ENCODE peak calls at places on chromosomes 16 and 17, in seven cellular contexts. One of them, this sample, is unnamed.

GRCh38 chr16:85607331-85607765 is 5.8 kb upstream of the GSE1 start:
- DNase-seq in hepatocyte: no peak
- DNase-seq in PC-3: no peak
- DNase-seq in neural progenitor cell: peak
- DNase-seq in OCI-LY7: peak
- DNase-seq in MM.1S: no peak
- DNase-seq in GM23338: peak
- DNase-seq in this sample: no peak

GRCh38 chr17:4142107-4142900 is 526 bp downstream of the ZZEF1 start:
- DNase-seq in hepatocyte: peak
- DNase-seq in PC-3: no peak
- DNase-seq in neural progenitor cell: peak
- DNase-seq in OCI-LY7: peak
- DNase-seq in MM.1S: peak
- DNase-seq in GM23338: peak
- DNase-seq in this sample: peak

GRCh38 chr16:81657731-81658130 is 121.4 kb upstream of the PLCG2 start:
- DNase-seq in hepatocyte: no peak
- DNase-seq in PC-3: no peak
- DNase-seq in neural progenitor cell: no peak
- DNase-seq in OCI-LY7: no peak
- DNase-seq in MM.1S: no peak
- DNase-seq in GM23338: no peak
- DNase-seq in this sample: no peak

GRCh38 chr17:31467502-31468256 is 76.2 kb downstream of the RAB11FIP4 start:
- DNase-seq in hepatocyte: peak
- DNase-seq in PC-3: no peak
- DNase-seq in neural progenitor cell: peak
- DNase-seq in OCI-LY7: no peak
- DNase-seq in MM.1S: no peak
- DNase-seq in GM23338: peak
- DNase-seq in this sample: no peak

GRCh38 chr16:8187782-8188372 is 402.4 kb downstream of the TMEM114 start:
- DNase-seq in hepatocyte: no peak
- DNase-seq in PC-3: no peak
- DNase-seq in neural progenitor cell: no peak
- DNase-seq in OCI-LY7: no peak
- DNase-seq in MM.1S: no peak
- DNase-seq in GM23338: no peak
- DNase-seq in this sample: no peak

GRCh38 chr17:7083592-7083991 is 3.5 kb upstream of the CLEC10A start:
- DNase-seq in hepatocyte: no peak
- DNase-seq in PC-3: peak
- DNase-seq in neural progenitor cell: no peak
- DNase-seq in OCI-LY7: no peak
- DNase-seq in MM.1S: no peak
- DNase-seq in GM23338: no peak
- DNase-seq in this sample: peak

GRCh38 chr16:73092236-73092781 is 44.4 kb upstream of the ZFHX3 start:
- DNase-seq in hepatocyte: no peak
- DNase-seq in PC-3: no peak
- DNase-seq in neural progenitor cell: no peak
- DNase-seq in OCI-LY7: no peak
- DNase-seq in MM.1S: no peak
- DNase-seq in GM23338: no peak
- DNase-seq in this sample: no peak

GRCh38 chr17:9644910-9645751 is at the start of gene USP43:
- DNase-seq in hepatocyte: peak
- DNase-seq in PC-3: peak
- DNase-seq in neural progenitor cell: peak
- DNase-seq in OCI-LY7: peak
- DNase-seq in MM.1S: no peak
- DNase-seq in GM23338: peak
- DNase-seq in this sample: peak

GRCh38 chr16:61936522-61936921 is 99.7 kb downstream of the CDH8 start:
- DNase-seq in hepatocyte: no peak
- DNase-seq in PC-3: peak
- DNase-seq in neural progenitor cell: peak
- DNase-seq in OCI-LY7: no peak
- DNase-seq in MM.1S: no peak
- DNase-seq in GM23338: peak
- DNase-seq in this sample: no peak

GRCh38 chr17:67532326-67532871 is 155.3 kb downstream of the PITPNC1 start:
- DNase-seq in hepatocyte: no peak
- DNase-seq in PC-3: no peak
- DNase-seq in neural progenitor cell: no peak
- DNase-seq in OCI-LY7: no peak
- DNase-seq in MM.1S: no peak
- DNase-seq in GM23338: no peak
- DNase-seq in this sample: no peak

GRCh38 chr16:24208710-24209109 is 47.4 kb upstream of the CACNG3 start:
- DNase-seq in hepatocyte: no peak
- DNase-seq in PC-3: no peak
- DNase-seq in neural progenitor cell: peak
- DNase-seq in OCI-LY7: no peak
- DNase-seq in MM.1S: no peak
- DNase-seq in GM23338: peak
- DNase-seq in this sample: no peak

GRCh38 chr17:75077490-75078096 is 10.2 kb upstream of the SLC16A5 start:
- DNase-seq in hepatocyte: peak
- DNase-seq in PC-3: no peak
- DNase-seq in neural progenitor cell: no peak
- DNase-seq in OCI-LY7: peak
- DNase-seq in MM.1S: no peak
- DNase-seq in GM23338: peak
- DNase-seq in this sample: peak

GRCh38 chr16:83574388-83574787 is 233.4 kb upstream of the HSBP1 start:
- DNase-seq in hepatocyte: no peak
- DNase-seq in PC-3: peak
- DNase-seq in neural progenitor cell: no peak
- DNase-seq in OCI-LY7: no peak
- DNase-seq in MM.1S: no peak
- DNase-seq in GM23338: peak
- DNase-seq in this sample: peak

GRCh38 chr16:81996664-81997529 is 14.4 kb downstream of the SDR42E1 start:
- DNase-seq in hepatocyte: peak
- DNase-seq in PC-3: peak
- DNase-seq in neural progenitor cell: peak
- DNase-seq in OCI-LY7: peak
- DNase-seq in MM.1S: no peak
- DNase-seq in GM23338: peak
- DNase-seq in this sample: peak

GRCh38 chr16:71353736-71354135 is 4.8 kb upstream of the CALB2 start:
- DNase-seq in hepatocyte: no peak
- DNase-seq in PC-3: no peak
- DNase-seq in neural progenitor cell: peak
- DNase-seq in OCI-LY7: no peak
- DNase-seq in MM.1S: no peak
- DNase-seq in GM23338: peak
- DNase-seq in this sample: no peak

GRCh38 chr17:2980904-2981246 is 82.5 kb downstream of the OR1D5 start:
- DNase-seq in hepatocyte: no peak
- DNase-seq in PC-3: no peak
- DNase-seq in neural progenitor cell: no peak
- DNase-seq in OCI-LY7: no peak
- DNase-seq in MM.1S: no peak
- DNase-seq in GM23338: no peak
- DNase-seq in this sample: no peak

GRCh38 chr17:10036511-10037061 is 131.5 kb upstream of the RCVRN start:
- DNase-seq in hepatocyte: no peak
- DNase-seq in PC-3: no peak
- DNase-seq in neural progenitor cell: no peak
- DNase-seq in OCI-LY7: no peak
- DNase-seq in MM.1S: no peak
- DNase-seq in GM23338: no peak
- DNase-seq in this sample: peak

DNA sequence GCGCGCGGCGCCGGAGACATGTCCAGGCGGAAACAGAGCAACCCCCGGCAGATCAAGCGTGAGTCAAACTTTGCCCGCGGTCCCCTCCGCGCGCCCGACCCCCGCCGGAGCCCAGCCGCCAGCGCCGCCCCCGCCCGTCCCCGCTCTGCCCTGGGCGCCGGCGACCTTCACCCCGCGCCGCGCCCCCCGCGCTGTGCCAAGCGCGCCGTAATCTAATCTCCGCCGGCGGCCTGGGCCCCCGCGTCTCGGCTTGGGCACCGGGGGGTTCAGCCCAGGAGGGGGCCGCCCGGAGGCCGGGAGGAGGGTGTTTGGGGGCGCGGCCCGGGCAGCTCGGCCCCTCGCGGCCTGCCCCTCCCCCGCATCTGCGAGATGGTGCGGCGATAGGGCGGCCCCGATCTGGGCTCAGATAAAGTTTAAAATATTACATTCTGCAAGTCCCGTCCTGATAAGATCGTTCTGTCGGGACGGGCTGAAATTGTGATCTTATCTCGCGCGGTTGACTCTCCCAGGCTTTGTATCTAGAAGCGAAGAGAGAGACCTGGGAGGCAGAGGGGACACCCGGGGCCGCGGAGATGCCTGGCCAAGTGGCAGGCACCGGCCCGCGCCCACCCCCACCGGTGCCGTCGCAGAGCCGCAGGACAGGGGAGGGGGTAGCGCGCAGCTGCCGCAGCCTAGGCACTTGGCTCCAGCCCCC is 688 bp downstream of the ZFPM1 start:
- DNase-seq in hepatocyte: peak
- DNase-seq in PC-3: no peak
- DNase-seq in neural progenitor cell: peak
- DNase-seq in OCI-LY7: peak
- DNase-seq in MM.1S: no peak
- DNase-seq in GM23338: peak
- DNase-seq in this sample: peak
- H3K27ac ChIP-seq in hepatocyte: peak
- H3K27ac ChIP-seq in PC-3: no peak
- H3K27ac ChIP-seq in neural progenitor cell: no peak
- H3K27ac ChIP-seq in OCI-LY7: peak
- H3K27ac ChIP-seq in MM.1S: peak
- H3K27ac ChIP-seq in GM23338: no peak
- H3K27ac ChIP-seq in this sample: no peak

DNA sequence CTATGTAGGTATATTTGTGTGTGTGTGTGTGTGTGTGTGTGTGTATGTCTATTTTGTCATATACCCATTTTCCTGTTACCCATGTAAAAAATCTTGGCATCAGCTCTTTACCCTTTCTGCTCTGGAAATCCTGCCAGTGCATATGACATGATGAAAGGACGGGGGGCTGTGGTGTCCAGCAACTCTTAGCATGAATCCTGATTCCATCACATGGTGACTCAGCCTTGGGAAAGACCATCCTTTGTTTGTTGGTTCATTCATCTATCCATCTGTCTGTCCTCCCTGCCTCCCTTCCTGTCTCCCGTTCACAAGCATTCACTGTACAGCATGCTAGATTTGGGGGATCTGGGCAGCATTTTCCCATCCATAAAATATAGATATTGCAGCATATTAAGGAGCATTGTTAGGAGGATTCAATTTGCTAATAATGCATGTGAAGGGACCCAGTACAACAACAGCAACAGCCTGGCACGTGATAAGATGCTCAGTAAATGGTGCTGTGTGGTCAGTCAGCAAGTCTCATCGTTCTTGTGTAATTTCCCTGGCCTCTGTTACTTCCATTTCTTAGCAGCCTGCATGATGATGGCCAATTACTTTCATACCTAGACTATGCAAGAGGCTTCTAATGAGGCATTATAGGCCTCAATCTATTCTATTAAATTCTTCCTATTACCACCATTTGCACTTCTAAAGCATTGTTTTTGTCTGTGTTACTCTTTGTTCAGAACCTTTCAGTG is 191.0 kb downstream of the PRKCA start:
- DNase-seq in hepatocyte: no peak
- DNase-seq in PC-3: peak
- DNase-seq in neural progenitor cell: no peak
- DNase-seq in OCI-LY7: no peak
- DNase-seq in MM.1S: no peak
- DNase-seq in GM23338: no peak
- DNase-seq in this sample: peak
- TF ChIP-seq EZH2phosphoT487 in hepatocyte: no peak
- TF ChIP-seq EZH2phosphoT487 in PC-3: no peak
- TF ChIP-seq EZH2phosphoT487 in neural progenitor cell: no peak
- TF ChIP-seq EZH2phosphoT487 in OCI-LY7: no peak
- TF ChIP-seq EZH2phosphoT487 in MM.1S: no peak
- TF ChIP-seq EZH2phosphoT487 in GM23338: no peak
- TF ChIP-seq EZH2phosphoT487 in this sample: no peak

DNA sequence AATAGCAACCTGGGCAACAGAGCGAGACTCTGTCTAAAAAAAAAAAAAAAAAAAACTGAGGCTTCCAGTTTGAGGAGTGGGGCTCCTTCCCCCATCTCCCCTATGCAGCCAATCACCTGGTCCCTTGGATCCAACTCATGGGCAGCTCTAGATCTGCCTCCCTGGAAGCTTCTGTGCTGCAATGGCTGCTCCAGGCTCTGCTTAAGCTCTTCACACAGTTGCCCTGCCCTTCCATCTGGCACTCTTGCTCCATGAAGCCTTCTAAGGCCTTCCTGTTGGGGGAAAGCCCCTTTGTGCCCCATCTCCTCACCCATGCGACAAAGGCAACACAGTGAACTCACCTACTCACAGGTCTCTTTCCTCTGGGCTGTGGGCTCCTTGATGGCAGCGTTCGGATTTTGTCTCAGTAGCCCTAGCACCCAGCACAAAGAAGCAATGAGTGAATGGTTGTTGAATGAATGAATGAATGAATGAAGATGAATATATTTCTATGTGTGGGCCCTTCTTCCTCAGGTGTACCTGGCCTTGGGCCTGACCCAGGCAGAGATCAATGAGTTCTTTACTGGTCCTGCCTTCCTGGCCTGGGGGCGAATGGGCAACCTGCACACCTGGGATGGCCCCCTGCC is 1.9 kb downstream of the NAGLU start:
- DNase-seq in hepatocyte: no peak
- DNase-seq in PC-3: no peak
- DNase-seq in neural progenitor cell: no peak
- DNase-seq in OCI-LY7: no peak
- DNase-seq in MM.1S: no peak
- DNase-seq in GM23338: no peak
- DNase-seq in this sample: no peak
- H3K4me2 ChIP-seq in hepatocyte: no peak
- H3K4me2 ChIP-seq in PC-3: no peak
- H3K4me2 ChIP-seq in neural progenitor cell: no peak
- H3K4me2 ChIP-seq in OCI-LY7: peak
- H3K4me2 ChIP-seq in MM.1S: no peak
- H3K4me2 ChIP-seq in GM23338: no peak
- H3K4me2 ChIP-seq in this sample: no peak

GRCh38 chr17:65542067-65542466 is 19.4 kb downstream of the AXIN2 start:
- DNase-seq in hepatocyte: no peak
- DNase-seq in PC-3: no peak
- DNase-seq in neural progenitor cell: no peak
- DNase-seq in OCI-LY7: no peak
- DNase-seq in MM.1S: no peak
- DNase-seq in GM23338: no peak
- DNase-seq in this sample: no peak

GRCh38 chr17:65539867-65540266 is 21.6 kb downstream of the AXIN2 start:
- DNase-seq in hepatocyte: no peak
- DNase-seq in PC-3: no peak
- DNase-seq in neural progenitor cell: no peak
- DNase-seq in OCI-LY7: no peak
- DNase-seq in MM.1S: no peak
- DNase-seq in GM23338: no peak
- DNase-seq in this sample: no peak

GRCh38 chr17:65542595-65542994 is 18.9 kb downstream of the AXIN2 start:
- DNase-seq in hepatocyte: no peak
- DNase-seq in PC-3: peak
- DNase-seq in neural progenitor cell: no peak
- DNase-seq in OCI-LY7: no peak
- DNase-seq in MM.1S: no peak
- DNase-seq in GM23338: no peak
- DNase-seq in this sample: no peak

GRCh38 chr17:65538679-65539529 is 22.5 kb downstream of the AXIN2 start:
- DNase-seq in hepatocyte: no peak
- DNase-seq in PC-3: no peak
- DNase-seq in neural progenitor cell: peak
- DNase-seq in OCI-LY7: no peak
- DNase-seq in MM.1S: no peak
- DNase-seq in GM23338: no peak
- DNase-seq in this sample: no peak

GRCh38 chr17:65541453-65541852 is 20.0 kb downstream of the AXIN2 start:
- DNase-seq in hepatocyte: no peak
- DNase-seq in PC-3: no peak
- DNase-seq in neural progenitor cell: no peak
- DNase-seq in OCI-LY7: no peak
- DNase-seq in MM.1S: no peak
- DNase-seq in GM23338: no peak
- DNase-seq in this sample: no peak
- H3K27ac ChIP-seq in hepatocyte: no peak
- H3K27ac ChIP-seq in PC-3: no peak
- H3K27ac ChIP-seq in neural progenitor cell: no peak
- H3K27ac ChIP-seq in OCI-LY7: no peak
- H3K27ac ChIP-seq in MM.1S: no peak
- H3K27ac ChIP-seq in GM23338: no peak
- H3K27ac ChIP-seq in this sample: no peak

This sample was measured in GM23248.